ENCODE peak calls at places on chromosome 16, in six cellular contexts. O is NB4, Y is thoracic aorta, A is AG09309, U is activated B cell treated with CpG ODN at 0.5 μM for 24 hours, J is tibial nerve. R is an unnamed sample.

GRCh38 chr16:68908000-68908313 is 64.6 kb downstream of the TANGO6 start:
- DNase-seq in O (no peak), Y (no peak), A (no peak), U (no peak), J (no peak), R (no peak)

GRCh38 chr16:48054881-48055601 is 100.8 kb downstream of the ABCC12 start:
- DNase-seq in O (peak; percentile 57), Y (no peak), A (peak; percentile 13), U (no peak), J (no peak), R (peak; percentile 70)

GRCh38 chr16:674214-674881 is 1.1 kb upstream of the RHBDL1 start:
- DNase-seq in O (no peak), Y (no peak), A (no peak), U (no peak), J (no peak), R (no peak)

GRCh38 chr16:89047331-89048086 is 46.1 kb upstream of the ACSF3 start:
- DNase-seq in O (no peak), Y (no peak), A (no peak), U (no peak), J (no peak), R (no peak)

GRCh38 chr16:13479549-13479948 is 440.4 kb upstream of the ERCC4 start:
- DNase-seq in O (no peak), Y (no peak), A (no peak), U (no peak), J (no peak), R (no peak)

GRCh38 chr16:50282010-50282538 is 15.7 kb downstream of the ADCY7 start:
- DNase-seq in O (peak; percentile 100), Y (no peak), A (no peak), U (peak; percentile 74), J (no peak), R (peak; percentile 84)

GRCh38 chr16:9159839-9160550 is 68.6 kb downstream of the HAPSTR1 start:
- DNase-seq in O (peak; percentile 58), Y (no peak), A (no peak), U (no peak), J (no peak), R (peak; percentile 63)

GRCh38 chr16:55273959-55274358 is 50.0 kb upstream of the IRX6 start:
- DNase-seq in O (peak; percentile 8), Y (no peak), A (no peak), U (no peak), J (no peak), R (no peak)

GRCh38 chr16:50861926-50862325 is 120.0 kb downstream of the CYLD start:
- DNase-seq in O (no peak), Y (no peak), A (no peak), U (no peak), J (no peak), R (no peak)

GRCh38 chr16:81585785-81586184 is 141.2 kb downstream of the CMIP start:
- DNase-seq in O (peak; percentile 21), Y (no peak), A (no peak), U (no peak), J (no peak), R (no peak)

GRCh38 chr16:23015580-23015979 is 133.7 kb downstream of the USP31 start:
- DNase-seq in O (no peak), Y (no peak), A (no peak), U (no peak), J (no peak), R (no peak)

GRCh38 chr16:29806096-29806579 is at the start of gene MAZ:
- DNase-seq in O (no peak), Y (no peak), A (peak; percentile 68), U (peak; percentile 66), J (no peak), R (peak; percentile 83)

GRCh38 chr16:35391328-35391727 is 1931.9 kb downstream of the TP53TG3F start:
- DNase-seq in O (peak; percentile 87), Y (no peak), A (peak; percentile 3), U (no peak), J (no peak), R (no peak)

GRCh38 chr16:87815567-87815966 is 49.8 kb upstream of the KLHDC4 start:
- DNase-seq in O (no peak), Y (no peak), A (no peak), U (no peak), J (no peak), R (no peak)

GRCh38 chr16:12459401-12459791 is 344.3 kb downstream of the CPPED1 start:
- DNase-seq in O (peak; percentile 93), Y (peak; percentile 4), A (no peak), U (peak; percentile 22), J (no peak), R (no peak)

GRCh38 chr16:66271074-66272060 is 95.1 kb upstream of the CDH5 start:
- DNase-seq in O (no peak), Y (no peak), A (no peak), U (no peak), J (no peak), R (no peak)

GRCh38 chr16:22198547-22199293 is 7.4 kb upstream of the EEF2K start:
- DNase-seq in O (peak; percentile 30), Y (no peak), A (no peak), U (no peak), J (no peak), R (peak; percentile 51)

GRCh38 chr16:9489823-9490467 is 398.5 kb downstream of the HAPSTR1 start:
- DNase-seq in O (no peak), Y (no peak), A (no peak), U (no peak), J (no peak), R (no peak)

GRCh38 chr16:20114356-20114755 is 40.7 kb upstream of the GPR139 start:
- DNase-seq in O (no peak), Y (no peak), A (no peak), U (no peak), J (no peak), R (no peak)

GRCh38 chr16:51763072-51763658 is 612.1 kb upstream of the SALL1 start:
- DNase-seq in O (no peak), Y (no peak), A (no peak), U (no peak), J (no peak), R (no peak)

GRCh38 chr16:8782673-8783072 is 14.8 kb downstream of the TMEM186 start:
- DNase-seq in O (no peak), Y (no peak), A (no peak), U (no peak), J (no peak), R (no peak)

GRCh38 chr16:180101-180920 is at the start of gene HBQ1:
- DNase-seq in O (no peak), Y (no peak), A (no peak), U (peak; percentile 45), J (no peak), R (peak; percentile 64)

GRCh38 chr16:66486773-66487579 is 59.9 kb downstream of the BEAN1 start:
- DNase-seq in O (no peak), Y (no peak), A (no peak), U (peak; percentile 13), J (no peak), R (no peak)

GRCh38 chr16:1093284-1094123 is 2.5 kb downstream of the C1QTNF8 start:
- DNase-seq in O (no peak), Y (no peak), A (no peak), U (no peak), J (no peak), R (no peak)

GRCh38 chr16:19715566-19715965 is 2.5 kb downstream of the KNOP1 start:
- DNase-seq in O (no peak), Y (no peak), A (no peak), U (no peak), J (no peak), R (no peak)

GRCh38 chr16:56609463-56609921 is 1.1 kb downstream of the MT2A start:
- DNase-seq in O (peak; percentile 94), Y (no peak), A (peak; percentile 67), U (no peak), J (peak; percentile 61), R (peak; percentile 78)

GRCh38 chr16:51636913-51637743 is 486.1 kb upstream of the SALL1 start:
- DNase-seq in O (no peak), Y (no peak), A (peak; percentile 27), U (no peak), J (no peak), R (no peak)

GRCh38 chr16:87317766-87318121 is 552 bp upstream of the C16orf95 start:
- DNase-seq in O (peak; percentile 69), Y (no peak), A (no peak), U (no peak), J (no peak), R (peak; percentile 62)

GRCh38 chr16:13594798-13595197 is 325.2 kb upstream of the ERCC4 start:
- DNase-seq in O (no peak), Y (no peak), A (no peak), U (no peak), J (no peak), R (no peak)

GRCh38 chr16:75108792-75109731 is 7.5 kb downstream of the LDHD start:
- DNase-seq in O (peak; percentile 97), Y (peak; percentile 85), A (peak; percentile 67), U (peak; percentile 41), J (peak; percentile 61), R (peak; percentile 41)

GRCh38 chr16:63714876-63715275 is 1407.0 kb downstream of the CDH11 start:
- DNase-seq in O (no peak), Y (no peak), A (no peak), U (no peak), J (no peak), R (no peak)

GRCh38 chr16:63719926-63720325 is 1401.9 kb downstream of the CDH11 start:
- DNase-seq in O (no peak), Y (no peak), A (no peak), U (no peak), J (no peak), R (no peak)

GRCh38 chr16:63720848-63721247 is 1401.0 kb downstream of the CDH11 start:
- DNase-seq in O (no peak), Y (no peak), A (no peak), U (no peak), J (no peak), R (no peak)
- TF ChIP-seq CTCF in O (no peak), Y (no peak), A (no peak), U (no peak), J (no peak), R (no peak)

GRCh38 chr16:31010943-31011342 is 505 bp upstream of the STX1B start:
- DNase-seq in O (no peak), Y (no peak), A (no peak), U (no peak), J (no peak), R (no peak)

GRCh38 chr16:31010539-31010938 is at the start of gene STX1B:
- DNase-seq in O (no peak), Y (no peak), A (no peak), U (no peak), J (no peak), R (no peak)

GRCh38 chr16:31016018-31016417 is 5.6 kb upstream of the STX1B start:
- DNase-seq in O (no peak), Y (no peak), A (no peak), U (no peak), J (no peak), R (no peak)
- TF ChIP-seq CTCF in O (no peak), Y (no peak), A (no peak), U (no peak), J (no peak), R (no peak)

GRCh38 chr16:58345574-58346354 is 46.5 kb upstream of the GINS3 start:
- DNase-seq in O (no peak), Y (no peak), A (no peak), U (no peak), J (no peak), R (no peak)
- TF ChIP-seq CTCF in O (no peak), Y (no peak), A (peak; percentile 2), U (no peak), J (no peak), R (no peak)

GRCh38 chr16:3356118-3356517 is 429 bp downstream of the OR2C1 start:
- DNase-seq in O (no peak), Y (no peak), A (no peak), U (no peak), J (no peak), R (no peak)
- TF ChIP-seq CTCF in O (no peak), Y (no peak), A (no peak), U (no peak), J (no peak), R (no peak)

R was measured in GM13976.